ENCODE peak calls at places on chromosomes 16 and 17, in four cellular contexts. D is RWPE2, E is AG09309, F is GM12865. U is an unnamed sample.

GRCh38 chr17:68576137-68576536 is 25.0 kb downstream of the FAM20A start:
- DNase-seq in F (no peak), E (no peak), D (no peak), U (peak)

GRCh38 chr17:2386400-2387085 is 14.3 kb downstream of the MNT start:
- DNase-seq in D (peak), F (no peak), E (no peak), U (no peak)

GRCh38 chr16:67613808-67614207 is 31.1 kb upstream of the CARMIL2 start:
- DNase-seq in F (no peak), D (no peak), E (no peak), U (peak)

GRCh38 chr16:56301391-56301850 is 110.1 kb downstream of the GNAO1 start:
- DNase-seq in E (peak), F (no peak), D (no peak), U (peak)

GRCh38 chr16:29694384-29695195 is 15.6 kb downstream of the QPRT start:
- DNase-seq in D (no peak), E (no peak), F (peak), U (no peak)

GRCh38 chr17:8223356-8224063 is 13.1 kb upstream of the AURKB start:
- DNase-seq in F (peak), D (no peak), E (no peak), U (peak)

GRCh38 chr17:21127508-21128077 is 829 bp downstream of the DHRS7B start:
- DNase-seq in D (no peak), F (no peak), E (no peak), U (no peak)

GRCh38 chr16:12801511-12802042 is 2.1 kb downstream of the CPPED1 start:
- DNase-seq in E (peak), D (no peak), F (peak), U (no peak)

GRCh38 chr17:58250344-58251011 is 12.1 kb downstream of the LPO start:
- DNase-seq in D (no peak), F (no peak), E (no peak), U (no peak)

GRCh38 chr17:76697702-76698465 is 12.9 kb downstream of the MXRA7 start:
- DNase-seq in E (no peak), F (no peak), D (no peak), U (no peak)

GRCh38 chr16:73202176-73202729 is 154.3 kb upstream of the ZFHX3 start:
- DNase-seq in E (peak), F (no peak), D (no peak), U (no peak)

GRCh38 chr17:78862073-78863023 is 21.7 kb upstream of the USP36 start:
- DNase-seq in D (peak), F (no peak), E (peak), U (no peak)

GRCh38 chr16:82329504-82330192 is 159.6 kb upstream of the MPHOSPH6 start:
- DNase-seq in E (no peak), D (no peak), F (no peak), U (no peak)

GRCh38 chr17:81346908-81347349 is 48.3 kb upstream of the BAHCC1 start:
- DNase-seq in F (no peak), D (no peak), E (no peak), U (no peak)

GRCh38 chr17:1298616-1299015 is 19.2 kb downstream of the TRARG1 start:
- DNase-seq in E (no peak), D (no peak), F (no peak), U (peak)

GRCh38 chr16:50685456-50686058 is 4.4 kb upstream of the SNX20 start:
- DNase-seq in D (no peak), F (no peak), E (no peak), U (peak)

GRCh38 chr16:17251496-17251895 is 219.3 kb downstream of the XYLT1 start:
- DNase-seq in F (no peak), D (no peak), E (no peak), U (peak)

GRCh38 chr16:12062343-12063003 is 85.9 kb downstream of the SNX29 start:
- DNase-seq in F (no peak), D (no peak), E (peak), U (peak)

GRCh38 chr16:48393843-48394703 is 8.9 kb upstream of the SIAH1 start:
- DNase-seq in E (peak), D (no peak), F (no peak), U (no peak)

GRCh38 chr16:86027366-86028126 is 128.6 kb downstream of the IRF8 start:
- DNase-seq in E (no peak), F (no peak), D (peak), U (no peak)

GRCh38 chr17:40322417-40323315 is 13.7 kb downstream of the RARA start:
- DNase-seq in D (peak), E (no peak), F (peak), U (peak)

GRCh38 chr16:14486520-14487303 is 143.3 kb downstream of the PARN start:
- DNase-seq in F (no peak), D (peak), E (peak), U (peak)

GRCh38 chr16:4048481-4048880 is 67.8 kb downstream of the ADCY9 start:
- DNase-seq in D (no peak), E (no peak), F (no peak), U (no peak)

GRCh38 chr16:31421587-31421986 is 6.6 kb downstream of the COX6A2 start:
- DNase-seq in E (no peak), F (peak), D (no peak), U (no peak)

GRCh38 chr17:74192950-74193781 is 10.3 kb upstream of the RPL38 start:
- DNase-seq in D (no peak), F (no peak), E (no peak), U (peak)

GRCh38 chr17:17935321-17936271 is 36.6 kb downstream of the TOM1L2 start:
- DNase-seq in D (peak), E (peak), F (no peak), U (no peak)

GRCh38 chr16:10946308-10946707 is 1.9 kb downstream of the CLEC16A start:
- DNase-seq in F (no peak), D (no peak), E (no peak), U (no peak)

GRCh38 chr17:64390066-64390465 is 594 bp downstream of the PECAM1 start:
- DNase-seq in E (no peak), D (no peak), F (no peak), U (no peak)

GRCh38 chr16:73268311-73268997 is 220.5 kb upstream of the ZFHX3 start:
- DNase-seq in E (no peak), F (no peak), D (no peak), U (no peak)

GRCh38 chr17:74215332-74215727 is 2.0 kb downstream of the TTYH2 start:
- DNase-seq in E (no peak), D (no peak), F (no peak), U (no peak)

GRCh38 chr17:62708587-62708986 is 81.1 kb downstream of the MRC2 start:
- DNase-seq in E (no peak), D (peak), F (no peak), U (no peak)

GRCh38 chr16:11302977-11303376 is 21.8 kb upstream of the PRM1 start:
- DNase-seq in F (no peak), E (no peak), D (no peak), U (peak)

U was measured in RPMI8226.